ENCODE peak calls at places on chromosomes 13 and 19, in four cellular contexts. Y is AG04450, I is pancreas, G is right lobe of liver. X is an unnamed sample.

GRCh38 chr19:10193666-10194499 is 870 bp downstream of the DNMT1 start:
- DNase-seq in Y (no peak), I (no peak), G (no peak), X (no peak)

GRCh38 chr19:10290439-10290875 is 705 bp downstream of the ICAM5 start:
- DNase-seq in I (no peak), G (no peak), Y (no peak), X (peak; percentile 43)

GRCh38 chr19:44050740-44051653 is 839 bp upstream of the ZNF223 start:
- DNase-seq in G (no peak), I (no peak), Y (no peak), X (peak; percentile 37)

GRCh38 chr13:86765462-86765861 is 905.7 kb upstream of the SLITRK5 start:
- DNase-seq in G (no peak), I (no peak), Y (no peak), X (no peak)

GRCh38 chr19:8899356-8899755 is 67.2 kb downstream of the MBD3L1 start:
- DNase-seq in I (no peak), Y (no peak), G (no peak), X (no peak)

GRCh38 chr13:99103536-99103935 is 97.1 kb upstream of the UBAC2 start:
- DNase-seq in I (no peak), G (no peak), Y (no peak), X (peak; percentile 13)

GRCh38 chr19:9010693-9011092 is 484 bp upstream of the MUC16 start:
- DNase-seq in I (no peak), G (no peak), Y (no peak), X (no peak)

GRCh38 chr19:56959211-56959610 is 118.7 kb upstream of the PEG3 start:
- DNase-seq in G (no peak), I (no peak), Y (no peak), X (no peak)

GRCh38 chr19:10102787-10103236 is 334 bp upstream of the ANGPTL6 start:
- DNase-seq in G (no peak), Y (no peak), I (no peak), X (no peak)

GRCh38 chr19:51166846-51167490 is 24.9 kb downstream of the SIGLEC7 start:
- DNase-seq in I (peak; percentile 33), Y (no peak), G (no peak), X (no peak)

DNA sequence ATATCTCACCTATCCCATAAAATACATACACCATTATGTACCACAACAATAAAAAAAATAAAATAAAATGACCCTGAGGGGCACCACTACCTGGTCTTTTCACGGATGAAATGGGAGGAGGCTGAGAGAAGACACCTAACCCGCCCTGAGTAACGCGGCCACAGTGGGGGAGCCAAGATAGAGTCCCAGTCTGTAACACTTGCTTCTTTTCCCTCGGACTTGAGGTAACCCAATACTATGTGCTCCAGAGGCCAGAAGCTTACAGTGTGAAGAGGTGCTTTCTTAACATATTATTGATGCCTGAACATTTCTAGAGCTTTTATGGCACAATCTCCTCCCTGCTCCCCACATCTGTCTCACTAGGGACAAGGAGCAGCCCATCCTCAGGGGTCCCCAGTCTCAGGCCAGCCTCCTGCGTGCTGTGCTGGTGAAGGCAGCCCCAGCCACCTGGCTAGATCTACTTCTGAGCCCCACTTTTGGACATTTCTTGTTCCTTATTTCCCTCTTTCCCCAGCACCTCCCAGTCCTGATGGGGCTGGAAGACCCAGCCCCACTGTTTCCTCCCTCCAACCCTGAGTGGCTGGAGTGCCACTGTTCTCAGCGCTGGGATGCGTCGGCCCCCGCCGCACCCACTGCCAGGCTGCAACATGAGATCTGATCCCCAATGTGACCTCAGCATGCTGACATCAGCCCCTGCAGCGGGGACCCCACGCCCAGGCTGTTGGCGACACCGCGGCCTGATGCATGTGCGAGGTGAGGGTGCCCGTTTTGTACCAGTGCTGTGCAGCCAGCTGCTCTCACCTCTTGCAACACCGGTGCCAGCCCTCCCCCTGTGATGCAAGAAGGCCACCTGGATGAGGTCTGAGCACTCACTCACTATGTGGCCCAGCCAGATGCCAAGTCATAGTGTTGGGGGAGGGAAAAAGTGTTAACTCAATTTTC is 143.3 kb downstream of the DCLK1 start:
- DNase-seq in G (peak; percentile 55), Y (no peak), I (no peak), X (no peak)
- H3K27ac ChIP-seq in G (no peak overlapping the region), Y (no peak overlapping the region), I (no peak overlapping the region), X (no peak overlapping the region)

GRCh38 chr19:15402411-15403150 is 16.2 kb downstream of the AKAP8L start:
- DNase-seq in I (no peak), G (no peak), Y (no peak), X (no peak)
- H3K27ac ChIP-seq in I (no peak overlapping the region), G (no peak overlapping the region), Y (no peak overlapping the region), X (no peak overlapping the region)

DNA sequence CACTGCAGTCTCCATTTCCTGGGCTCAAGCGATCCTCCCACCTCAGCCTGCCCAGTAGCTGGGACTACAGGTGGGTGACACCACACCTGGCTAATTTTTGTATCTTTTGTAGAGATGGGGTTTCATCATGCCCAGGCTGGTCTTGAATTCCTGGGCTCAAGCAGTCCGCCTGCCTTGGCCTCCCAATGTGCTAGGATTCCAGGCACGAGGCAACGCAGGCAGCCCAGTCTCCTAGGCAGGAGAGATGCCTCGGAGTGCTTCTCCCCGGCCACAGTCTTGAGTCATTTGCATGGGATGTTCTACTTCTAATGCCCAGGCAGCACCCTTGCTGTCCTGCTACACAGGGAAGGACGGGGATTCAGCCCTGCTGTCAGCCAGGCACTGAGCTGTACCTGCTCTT is 8.7 kb downstream of the MICOS13 start:
- DNase-seq in G (no peak), I (no peak), Y (no peak), X (no peak)
- H3K27ac ChIP-seq in G (no peak overlapping the region), I (no peak overlapping the region), Y (no peak overlapping the region), X (no peak overlapping the region)

GRCh38 chr13:110246530-110246929 is 60.4 kb downstream of the COL4A1 start:
- DNase-seq in Y (no peak), I (no peak), G (peak; percentile 23), X (no peak)
- H3K27ac ChIP-seq in Y (peak overlapping the region; percentile 74), I (no peak overlapping the region), G (no peak overlapping the region), X (no peak overlapping the region)

GRCh38 chr13:46686171-46686570 is 110.8 kb downstream of the ESD start:
- DNase-seq in I (no peak), Y (no peak), G (no peak), X (no peak)

GRCh38 chr13:46683879-46684278 is 113.1 kb downstream of the ESD start:
- DNase-seq in Y (no peak), I (no peak), G (no peak), X (no peak)

GRCh38 chr13:46682015-46682414 is 114.9 kb downstream of the ESD start:
- DNase-seq in I (no peak), Y (no peak), G (no peak), X (no peak)

GRCh38 chr13:46685006-46685730 is 111.8 kb downstream of the ESD start:
- DNase-seq in Y (no peak), G (no peak), I (no peak), X (no peak)

DNA sequence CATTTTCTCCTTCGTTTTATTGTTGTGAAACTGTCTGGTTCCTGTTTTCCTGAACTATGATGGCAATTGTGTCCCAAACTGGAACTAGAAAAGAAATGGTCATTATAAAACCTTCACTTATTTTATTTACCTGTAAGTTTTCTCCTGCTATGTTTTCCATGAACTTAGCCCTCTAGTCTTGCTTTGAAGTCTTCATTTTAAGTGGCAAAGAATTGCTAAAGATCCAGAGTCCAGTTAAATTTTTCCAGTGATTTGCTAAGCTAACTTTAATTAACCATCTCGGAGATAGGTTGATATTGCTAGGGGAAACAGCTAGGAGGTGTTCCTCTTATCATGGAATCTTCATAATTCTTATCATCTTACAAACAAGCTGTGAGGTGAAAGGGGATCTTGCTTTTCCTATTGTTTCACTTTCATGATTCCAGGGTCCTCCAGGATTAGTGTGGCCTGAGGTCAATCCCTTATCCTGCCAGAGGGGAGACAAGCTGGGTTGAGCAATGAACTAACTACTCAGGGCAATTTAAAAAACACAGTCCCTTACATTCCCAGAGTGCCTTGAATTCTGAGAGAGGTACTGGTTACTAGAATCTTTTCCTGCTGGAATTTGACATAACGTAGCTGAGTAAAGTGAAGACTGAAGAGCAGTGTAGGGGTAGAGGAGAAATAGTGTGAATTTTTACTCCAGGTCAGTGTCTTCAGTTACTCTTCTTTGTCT is 112.5 kb downstream of the ESD start:
- DNase-seq in Y (no peak), G (no peak), I (no peak), X (no peak)
- H3K27ac ChIP-seq in Y (no peak overlapping the region), G (peak overlapping the region; percentile 67), I (no peak overlapping the region), X (no peak overlapping the region)

GRCh38 chr19:28351761-28352160 is 861.2 kb downstream of the UQCRFS1 start:
- DNase-seq in Y (no peak), I (no peak), G (no peak), X (no peak)
- H3K27ac ChIP-seq in Y (no peak overlapping the region), I (no peak overlapping the region), G (no peak overlapping the region), X (no peak overlapping the region)

GRCh38 chr13:51549050-51549449 is 35.2 kb upstream of the WDFY2 start:
- DNase-seq in Y (no peak), I (peak; percentile 40), G (no peak), X (no peak)
- H3K27ac ChIP-seq in Y (no peak overlapping the region), I (no peak overlapping the region), G (no peak overlapping the region), X (no peak overlapping the region)

GRCh38 chr13:39760521-39760920 is 105.1 kb downstream of the COG6 start:
- DNase-seq in Y (no peak), G (no peak), I (no peak), X (no peak)
- H3K27ac ChIP-seq in Y (no peak overlapping the region), G (no peak overlapping the region), I (no peak overlapping the region), X (no peak overlapping the region)

DNA sequence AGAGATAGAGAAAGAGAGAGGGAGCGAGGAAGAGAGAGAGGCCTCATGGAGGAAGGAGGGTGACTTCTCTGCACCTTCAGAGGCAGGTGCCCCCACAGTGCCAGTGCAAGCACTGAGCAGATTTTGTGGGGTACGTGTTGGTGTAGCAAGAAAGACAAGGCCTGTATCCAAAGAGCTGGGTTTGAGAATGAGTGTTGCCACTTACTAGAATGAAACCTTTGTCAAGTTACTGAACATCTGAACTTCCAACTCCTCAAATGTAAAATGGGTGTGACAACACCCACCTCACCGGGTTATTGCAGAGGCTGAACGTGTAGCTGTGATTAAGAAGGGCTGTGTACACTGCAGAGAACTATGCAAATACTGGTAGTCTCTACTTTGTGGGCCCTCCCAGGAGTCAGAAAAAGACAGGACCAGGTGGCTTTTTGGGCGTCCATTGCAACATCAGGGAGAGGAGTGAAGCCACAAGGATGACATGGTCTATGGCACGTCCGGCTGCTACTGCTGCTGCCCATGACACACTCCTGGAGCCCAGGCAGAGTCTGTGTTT is 54.3 kb upstream of the ATP12A start:
- DNase-seq in Y (no peak), I (no peak), G (no peak), X (no peak)
- H3K27ac ChIP-seq in Y (no peak overlapping the region), I (no peak overlapping the region), G (no peak overlapping the region), X (no peak overlapping the region)

X was measured in caudate nucleus.